ENCODE peak calls at places on chromosomes 6 and 20, in ten cellular contexts. D is cardiac muscle cell, Q is astrocyte of the spinal cord, Y is cardiac fibroblast, H is foreskin fibroblast, N is choroid plexus epithelial cell, E is kidney epithelial cell, K is Peyer's patch, I is IMR-90, W is fibroblast of lung. J is an unnamed sample.

GRCh38 chr20:25072226-25072811 is 9.6 kb downstream of the VSX1 start:
- DNase-seq in D (peak; percentile 30), Q (no peak), Y (no peak), H (peak; percentile 29), N (no peak), E (no peak), K (no peak), I (no peak), W (peak; percentile 9), J (no peak)

GRCh38 chr6:152089992-152090391 is 282.5 kb downstream of the ESR1 start:
- DNase-seq in D (peak; percentile 62), Q (peak; percentile 56), Y (peak; percentile 65), H (peak; percentile 85), N (peak; percentile 56), E (no peak), K (no peak), I (peak; percentile 55), W (peak; percentile 83), J (no peak)

GRCh38 chr6:119333707-119334295 is 15.8 kb downstream of the MAN1A1 start:
- DNase-seq in D (no peak), Q (no peak), Y (no peak), H (no peak), N (peak; percentile 42), E (no peak), K (no peak), I (no peak), W (no peak), J (no peak)

GRCh38 chr20:44805335-44805734 is 5.0 kb downstream of the RIMS4 start:
- DNase-seq in D (no peak), Q (no peak), Y (no peak), H (no peak), N (no peak), E (no peak), K (no peak), I (no peak), W (no peak), J (no peak)

GRCh38 chr6:26103141-26103769 is 16.0 kb downstream of the HFE start:
- DNase-seq in D (peak; percentile 72), Q (peak; percentile 73), Y (peak; percentile 73), H (peak; percentile 68), N (peak; percentile 64), E (no peak), K (no peak), I (peak; percentile 77), W (peak; percentile 81), J (no peak)

GRCh38 chr6:75449625-75450206 is 43.9 kb downstream of the FILIP1 start:
- DNase-seq in D (peak; percentile 35), Q (peak; percentile 42), Y (peak; percentile 25), H (peak; percentile 56), N (peak; percentile 68), E (no peak), K (no peak), I (peak; percentile 79), W (peak; percentile 79), J (no peak)

GRCh38 chr20:51042064-51042463 is 19.2 kb upstream of the KCNG1 start:
- DNase-seq in D (no peak), Q (no peak), Y (no peak), H (peak; percentile 41), N (no peak), E (no peak), K (no peak), I (peak; percentile 47), W (no peak), J (no peak)

GRCh38 chr6:166341464-166341863 is 881 bp downstream of the SFT2D1 start:
- DNase-seq in D (peak; percentile 12), Q (no peak), Y (no peak), H (no peak), N (no peak), E (no peak), K (no peak), I (no peak), W (no peak), J (no peak)

GRCh38 chr6:108027054-108027453 is 47.5 kb downstream of the OSTM1 start:
- DNase-seq in D (no peak), Q (no peak), Y (no peak), H (peak; percentile 45), N (no peak), E (no peak), K (no peak), I (no peak), W (no peak), J (no peak)

GRCh38 chr20:2429061-2429460 is 41.5 kb downstream of the SNRPB start:
- DNase-seq in D (no peak), Q (no peak), Y (no peak), H (no peak), N (no peak), E (no peak), K (no peak), I (no peak), W (no peak), J (no peak)

GRCh38 chr6:16089232-16089843 is 39.5 kb upstream of the MYLIP start:
- DNase-seq in D (peak; percentile 50), Q (peak; percentile 13), Y (peak; percentile 45), H (peak; percentile 21), N (peak; percentile 51), E (no peak), K (no peak), I (peak; percentile 32), W (no peak), J (no peak)

GRCh38 chr6:16752206-16752867 is 8.9 kb downstream of the ATXN1 start:
- DNase-seq in D (peak; percentile 87), Q (peak; percentile 91), Y (peak; percentile 87), H (peak; percentile 89), N (peak; percentile 91), E (no peak), K (no peak), I (peak; percentile 94), W (peak; percentile 91), J (no peak)

GRCh38 chr6:160248538-160248937 is 10.1 kb downstream of the SLC22A2 start:
- DNase-seq in D (no peak), Q (no peak), Y (peak; percentile 26), H (peak; percentile 67), N (no peak), E (peak; percentile 55), K (no peak), I (no peak), W (peak; percentile 77), J (no peak)

GRCh38 chr6:111480988-111481830 is 1.8 kb downstream of the REV3L start:
- DNase-seq in D (no peak), Q (no peak), Y (peak; percentile 21), H (peak; percentile 32), N (no peak), E (no peak), K (no peak), I (peak; percentile 30), W (peak; percentile 39), J (no peak)

GRCh38 chr20:11544029-11544678 is 373.5 kb upstream of the BTBD3 start:
- DNase-seq in D (peak; percentile 83), Q (peak; percentile 80), Y (peak; percentile 81), H (peak; percentile 79), N (peak; percentile 85), E (peak; percentile 16), K (no peak), I (peak; percentile 75), W (peak; percentile 56), J (peak; percentile 48)
- TF ChIP-seq CTCF in D (peak; percentile 42), Q (peak; percentile 47), Y (peak; percentile 35), H (peak; percentile 33), N (peak; percentile 60), E (peak; percentile 48), K (peak; percentile 30), I (peak; percentile 71), W (peak; percentile 49), J (peak; percentile 15)

GRCh38 chr20:46563170-46563847 is 12.9 kb upstream of the OCSTAMP start:
- DNase-seq in D (peak; percentile 12), Q (no peak), Y (no peak), H (no peak), N (no peak), E (no peak), K (no peak), I (no peak), W (no peak), J (no peak)

GRCh38 chr20:46564241-46564957 is 13.9 kb upstream of the OCSTAMP start:
- DNase-seq in D (no peak), Q (no peak), Y (no peak), H (no peak), N (no peak), E (no peak), K (no peak), I (no peak), W (no peak), J (no peak)

GRCh38 chr20:46563848-46564197 is 13.4 kb upstream of the OCSTAMP start:
- DNase-seq in D (no peak), Q (no peak), Y (no peak), H (no peak), N (no peak), E (no peak), K (no peak), I (no peak), W (no peak), J (no peak)

GRCh38 chr20:46562009-46562372 is 11.5 kb upstream of the OCSTAMP start:
- DNase-seq in D (no peak), Q (no peak), Y (no peak), H (no peak), N (no peak), E (no peak), K (no peak), I (no peak), W (no peak), J (no peak)

DNA sequence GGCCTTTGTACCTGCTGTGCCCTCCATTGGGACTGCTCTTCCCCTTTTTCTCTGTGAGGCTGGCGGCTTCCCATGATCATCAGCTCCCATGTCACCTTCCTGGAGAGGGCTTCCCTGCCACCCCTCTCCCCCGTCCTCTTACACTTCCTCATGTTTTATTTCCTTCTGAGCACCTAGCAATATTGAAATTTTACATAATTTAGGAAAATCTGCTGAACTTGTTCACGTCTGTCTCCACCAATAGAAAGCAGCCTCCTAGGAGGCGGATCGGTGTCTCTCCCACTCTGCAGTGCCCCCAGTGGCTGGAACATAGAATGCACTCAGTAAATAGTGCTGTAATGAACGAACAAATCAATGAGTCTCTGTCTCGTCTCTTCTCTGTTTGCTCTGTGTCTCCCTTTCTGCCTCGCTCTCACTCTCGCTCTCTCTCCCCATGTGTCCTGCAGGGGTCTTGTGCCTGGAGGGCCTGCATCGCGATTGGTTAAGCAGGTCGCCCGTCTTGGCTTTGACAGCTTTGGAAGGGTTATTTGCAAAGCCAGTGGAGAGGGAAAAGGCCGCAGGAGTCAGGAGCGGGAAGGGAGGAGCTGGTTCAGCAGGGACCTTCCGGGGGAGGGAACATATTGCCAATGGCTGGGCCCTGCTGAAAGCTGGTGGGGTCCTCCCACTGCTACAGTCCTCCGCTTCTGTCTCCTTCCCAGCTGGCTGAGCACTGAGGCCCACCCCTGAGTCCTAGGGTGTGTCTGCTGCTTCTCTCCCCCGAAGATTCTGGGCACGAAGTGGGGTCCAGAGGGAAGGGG is 12.1 kb upstream of the OCSTAMP start:
- DNase-seq in D (peak; percentile 83), Q (peak; percentile 47), Y (peak; percentile 67), H (peak; percentile 83), N (peak; percentile 81), E (no peak), K (peak; percentile 60), I (peak; percentile 64), W (peak; percentile 38), J (peak; percentile 42)
- H3K4me3 ChIP-seq in D (no peak overlapping the region), Q (peak overlapping the region; percentile 12), Y (peak overlapping the region; percentile 4), H (peak overlapping the region; percentile 14), N (peak overlapping the region; percentile 55), E (peak overlapping the region; percentile 26), K (peak overlapping the region; percentile 0), I (peak overlapping the region; percentile 29), W (peak overlapping the region; percentile 29), J (no peak overlapping the region)

GRCh38 chr20:58997141-58997770 is 9.8 kb downstream of the CTSZ start:
- DNase-seq in D (no peak), Q (no peak), Y (no peak), H (no peak), N (no peak), E (no peak), K (no peak), I (no peak), W (no peak), J (no peak)
- TF ChIP-seq CTCF in D (no peak), Q (no peak), Y (no peak), H (no peak), N (no peak), E (no peak), K (no peak), I (no peak), W (no peak), J (no peak)

GRCh38 chr20:54168961-54169862 is 4.6 kb downstream of the CYP24A1 start:
- DNase-seq in D (no peak), Q (peak; percentile 26), Y (no peak), H (no peak), N (no peak), E (no peak), K (no peak), I (no peak), W (peak; percentile 22), J (no peak)
- H3K4me3 ChIP-seq in D (no peak overlapping the region), Q (no peak overlapping the region), Y (no peak overlapping the region), H (no peak overlapping the region), N (no peak overlapping the region), E (no peak overlapping the region), K (no peak overlapping the region), I (no peak overlapping the region), W (no peak overlapping the region), J (no peak overlapping the region)

J was measured in HFF-Myc.